ENCODE peak calls at places on chromosomes 7 and 10, in nine cellular contexts. L is upper lobe of right lung, X is uterus, Z is right lobe of liver, F is heart right ventricle, W is brain microvascular endothelial cell, C is GM23338, V is psoas muscle, M is lung. Q is an unnamed sample.

GRCh38 chr10:48701941-48702340 is 17.3 kb downstream of the WDFY4 start:
- DNase-seq in L (no peak), X (no peak), Z (no peak), F (no peak), W (no peak), C (no peak), V (no peak), M (no peak), Q (no peak)

GRCh38 chr7:130063036-130063435 is 7.3 kb upstream of the KLHDC10 start:
- DNase-seq in L (peak; percentile 75), X (no peak), Z (peak; percentile 63), F (peak; percentile 38), W (peak; percentile 29), C (peak; percentile 92), V (peak; percentile 29), M (peak; percentile 51), Q (no peak)

GRCh38 chr7:16318989-16319915 is 102.1 kb downstream of the CRPPA start:
- DNase-seq in L (no peak), X (no peak), Z (no peak), F (no peak), W (peak; percentile 64), C (no peak), V (no peak), M (no peak), Q (no peak)

GRCh38 chr10:89633484-89633883 is 11.6 kb downstream of the PANK1 start:
- DNase-seq in L (no peak), X (no peak), Z (no peak), F (no peak), W (peak; percentile 73), C (no peak), V (no peak), M (no peak), Q (no peak)

GRCh38 chr7:7805511-7806153 is 87.2 kb upstream of the RPA3 start:
- DNase-seq in L (no peak), X (no peak), Z (no peak), F (no peak), W (no peak), C (no peak), V (no peak), M (no peak), Q (no peak)

GRCh38 chr10:110149259-110149658 is 58.1 kb upstream of the MXI1 start:
- DNase-seq in L (no peak), X (no peak), Z (no peak), F (no peak), W (no peak), C (no peak), V (no peak), M (no peak), Q (no peak)

GRCh38 chr10:12701696-12702095 is 299.8 kb downstream of the CCDC3 start:
- DNase-seq in L (no peak), X (no peak), Z (no peak), F (no peak), W (no peak), C (no peak), V (no peak), M (no peak), Q (no peak)

GRCh38 chr10:22363305-22363704 is 18.0 kb downstream of the SPAG6 start:
- DNase-seq in L (no peak), X (no peak), Z (no peak), F (no peak), W (no peak), C (no peak), V (no peak), M (no peak), Q (no peak)

GRCh38 chr7:70657989-70658578 is 473.9 kb upstream of the GALNT17 start:
- DNase-seq in L (no peak), X (no peak), Z (no peak), F (no peak), W (no peak), C (no peak), V (no peak), M (no peak), Q (no peak)

GRCh38 chr7:78673272-78673671 is 780.2 kb downstream of the MAGI2 start:
- DNase-seq in L (no peak), X (no peak), Z (no peak), F (no peak), W (no peak), C (no peak), V (no peak), M (peak; percentile 48), Q (no peak)

GRCh38 chr10:3708830-3709229 is 76.2 kb downstream of the KLF6 start:
- DNase-seq in L (no peak), X (no peak), Z (no peak), F (no peak), W (peak; percentile 50), C (no peak), V (no peak), M (no peak), Q (no peak)

GRCh38 chr7:151891182-151891581 is 14.3 kb upstream of the PRKAG2 start:
- DNase-seq in L (no peak), X (no peak), Z (no peak), F (no peak), W (no peak), C (no peak), V (no peak), M (no peak), Q (no peak)

GRCh38 chr10:33900591-33900990 is 566.1 kb upstream of the NRP1 start:
- DNase-seq in L (no peak), X (no peak), Z (no peak), F (no peak), W (peak; percentile 52), C (no peak), V (no peak), M (no peak), Q (no peak)

GRCh38 chr7:44285561-44285960 is 39.8 kb downstream of the CAMK2B start:
- DNase-seq in L (peak; percentile 18), X (peak; percentile 2), Z (peak; percentile 15), F (no peak), W (no peak), C (no peak), V (peak; percentile 4), M (no peak), Q (peak; percentile 29)

GRCh38 chr7:71563276-71563675 is 431.3 kb downstream of the GALNT17 start:
- DNase-seq in L (no peak), X (no peak), Z (no peak), F (no peak), W (no peak), C (no peak), V (no peak), M (no peak), Q (no peak)

GRCh38 chr10:63921932-63922713 is 400.9 kb downstream of the REEP3 start:
- DNase-seq in L (no peak), X (no peak), Z (no peak), F (no peak), W (no peak), C (no peak), V (no peak), M (no peak), Q (no peak)

GRCh38 chr7:94335586-94335985 is 59.1 kb upstream of the COL1A2 start:
- DNase-seq in L (no peak), X (no peak), Z (no peak), F (no peak), W (no peak), C (no peak), V (no peak), M (no peak), Q (no peak)

GRCh38 chr7:4845740-4846142 is 16.1 kb downstream of the PAPOLB start:
- DNase-seq in L (peak; percentile 48), X (no peak), Z (no peak), F (peak; percentile 57), W (no peak), C (peak; percentile 86), V (no peak), M (no peak), Q (peak; percentile 70)

DNA sequence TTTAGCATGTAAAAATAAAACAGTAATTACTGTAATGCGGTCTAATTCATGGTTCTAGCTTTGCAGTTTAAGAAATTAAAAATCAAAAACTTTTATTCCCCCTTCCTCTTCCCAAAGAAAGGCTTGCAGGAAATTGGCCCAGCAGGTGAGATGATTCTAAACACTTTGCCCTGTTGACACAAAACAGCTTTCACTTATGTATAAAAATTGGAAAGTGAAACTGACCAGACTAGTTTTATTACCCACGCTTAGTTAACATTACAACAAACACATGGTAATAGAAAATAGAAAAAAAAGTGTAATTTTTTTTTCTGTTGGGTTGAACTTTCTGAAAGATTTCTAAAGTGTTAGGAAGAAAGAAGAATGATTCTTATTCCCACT is 1.2 kb upstream of the CCDC6 start:
- DNase-seq in L (no peak), X (no peak), Z (no peak), F (no peak), W (no peak), C (no peak), V (no peak), M (no peak), Q (no peak)
- H3K27ac ChIP-seq in L (peak overlapping the region; percentile 93), X (peak overlapping the region; percentile 97), Z (peak overlapping the region; percentile 89), F (peak overlapping the region; percentile 90), W (peak overlapping the region; percentile 86), C (peak overlapping the region; percentile 98), V (peak overlapping the region; percentile 97), M (peak overlapping the region; percentile 86), Q (peak overlapping the region; percentile 97)

DNA sequence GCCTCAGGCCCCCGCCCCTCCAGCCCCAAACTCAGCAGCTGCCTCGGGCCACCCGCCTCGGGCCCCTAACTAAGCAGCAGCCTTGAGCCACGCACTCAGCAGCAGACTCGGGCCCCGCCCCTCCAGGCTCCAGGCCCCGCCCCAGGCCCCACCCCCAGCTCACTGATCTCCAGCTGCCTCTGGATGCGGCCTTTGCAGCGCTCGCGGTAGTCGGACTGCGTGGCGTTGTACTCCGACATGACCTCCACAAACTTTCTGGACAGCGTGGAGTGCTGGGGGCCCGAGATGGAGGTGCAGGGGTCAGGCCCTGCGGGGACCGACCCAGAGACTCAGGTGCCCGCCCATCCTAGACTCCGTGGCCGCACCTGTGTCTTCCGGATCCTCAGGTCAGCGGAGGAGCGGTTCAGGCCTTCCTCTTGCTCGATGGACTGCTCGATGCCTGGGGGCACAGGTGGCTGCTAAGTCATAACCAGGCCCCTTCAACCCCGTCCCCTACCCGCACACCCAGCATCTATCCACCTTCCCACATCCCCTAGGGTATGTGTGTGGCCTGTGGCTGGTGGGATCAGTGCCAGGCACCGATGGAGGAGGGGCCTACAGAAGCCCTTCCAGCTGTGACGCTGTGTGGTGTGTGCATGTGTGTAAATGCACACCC is 15.4 kb downstream of the STX1A start:
- DNase-seq in L (peak; percentile 77), X (peak; percentile 74), Z (no peak), F (peak; percentile 46), W (peak; percentile 60), C (peak; percentile 91), V (peak; percentile 50), M (peak; percentile 35), Q (no peak)
- H3K4me3 ChIP-seq in L (no peak overlapping the region), X (peak overlapping the region; percentile 29), Z (no peak overlapping the region), F (no peak overlapping the region), W (no peak overlapping the region), C (peak overlapping the region; percentile 54), V (no peak overlapping the region), M (no peak overlapping the region), Q (peak overlapping the region; percentile 46)

GRCh38 chr10:114087255-114087654 is 43.6 kb downstream of the ADRB1 start:
- DNase-seq in L (no peak), X (no peak), Z (no peak), F (no peak), W (no peak), C (peak; percentile 34), V (no peak), M (no peak), Q (no peak)
- TF ChIP-seq CTCF in L (no peak), X (no peak), Z (no peak), F (no peak), W (peak; percentile 32), C (peak; percentile 29), V (no peak), M (no peak), Q (no peak)

DNA sequence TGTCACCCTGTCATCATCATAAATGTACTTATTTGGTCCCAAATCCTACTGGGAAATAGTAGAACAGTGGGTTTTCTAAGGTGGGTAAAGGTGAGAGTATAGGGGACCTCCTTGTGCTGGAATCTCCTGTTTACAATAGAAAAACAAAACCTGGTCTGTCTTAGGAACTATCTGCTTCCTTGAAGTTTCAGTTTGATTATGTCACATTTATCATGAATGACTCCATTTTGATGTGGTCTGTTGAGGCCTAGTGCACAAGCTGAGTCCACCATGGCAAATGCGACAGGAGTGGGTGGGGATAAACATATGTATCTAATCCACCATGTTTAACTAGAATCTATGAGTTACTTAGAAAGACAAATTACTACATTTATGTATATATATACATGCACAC is 13.0 kb upstream of the REPIN1 start:
- DNase-seq in L (no peak), X (no peak), Z (no peak), F (no peak), W (no peak), C (no peak), V (no peak), M (no peak), Q (no peak)
- H3K27ac ChIP-seq in L (no peak overlapping the region), X (no peak overlapping the region), Z (no peak overlapping the region), F (no peak overlapping the region), W (no peak overlapping the region), C (no peak overlapping the region), V (no peak overlapping the region), M (no peak overlapping the region), Q (no peak overlapping the region)

Q was measured in coronary artery.